ENCODE peak calls at places on chromosomes 13 and 19, in six cellular contexts. M is effector CD4-positive, alpha-beta T cell; G is AG09309; Q is stimulated activated CD4-positive, alpha-beta T cell treated with anti-CD3 and anti-CD28 coated beads, Interleukin-4, amount 100 ng/mL, for 24 hours; V is GM13977; U is BJ. I is an unnamed sample.

GRCh38 chr19:33604651-33605050 is 17.1 kb upstream of the CHST8 start:
- DNase-seq in G (no peak), Q (no peak), U (no peak), V (no peak), M (no peak), I (no peak)

GRCh38 chr19:12946092-12946845 is 607 bp downstream of the RAD23A start:
- DNase-seq in Q (peak), G (no peak), M (peak), U (no peak), V (peak), I (no peak)

GRCh38 chr19:3146677-3147100 is 10.9 kb downstream of the GNA15 start:
- DNase-seq in M (peak), V (no peak), G (no peak), U (no peak), Q (peak), I (no peak)

GRCh38 chr13:24995225-24995804 is 100.6 kb upstream of the PABPC3 start:
- DNase-seq in V (peak), G (peak), U (peak), M (peak), Q (peak), I (peak)

GRCh38 chr19:52200044-52200443 is 10.2 kb downstream of the PPP2R1A start:
- DNase-seq in M (no peak), U (peak), G (peak), Q (no peak), V (no peak), I (no peak)

GRCh38 chr13:111668451-111668850 is 348.0 kb downstream of the TEX29 start:
- DNase-seq in M (no peak), U (no peak), Q (no peak), G (no peak), V (no peak), I (no peak)

GRCh38 chr19:17969096-17969792 is 2.3 kb downstream of the KCNN1 start:
- DNase-seq in G (no peak), Q (no peak), M (no peak), U (no peak), V (no peak), I (no peak)

GRCh38 chr19:58328999-58329398 is 2.2 kb downstream of the ZSCAN22 start:
- DNase-seq in U (no peak), Q (no peak), G (no peak), M (no peak), V (no peak), I (no peak)

GRCh38 chr13:109156181-109156935 is 526.9 kb downstream of the MYO16 start:
- DNase-seq in Q (no peak), V (no peak), U (peak), G (peak), M (no peak), I (peak)

GRCh38 chr13:30577381-30577780 is 40.3 kb upstream of the USPL1 start:
- DNase-seq in Q (peak), M (peak), U (peak), G (peak), V (peak), I (peak)

GRCh38 chr13:109028626-109029025 is 399.2 kb downstream of the MYO16 start:
- DNase-seq in M (no peak), G (no peak), V (no peak), Q (no peak), U (no peak), I (no peak)

GRCh38 chr19:42469311-42470239 is 26.8 kb upstream of the CXCL17 start:
- DNase-seq in Q (no peak), M (no peak), G (no peak), U (no peak), V (no peak), I (no peak)

GRCh38 chr19:1468274-1469199 is 10.5 kb downstream of the C19orf25 start:
- DNase-seq in U (no peak), M (no peak), G (no peak), Q (peak), V (no peak), I (no peak)

GRCh38 chr19:50663280-50663790 is 14.1 kb downstream of the C19orf81 start:
- DNase-seq in M (no peak), Q (no peak), V (no peak), G (no peak), U (no peak), I (no peak)

GRCh38 chr13:73865027-73865426 is 269.2 kb downstream of the KLF12 start:
- DNase-seq in V (no peak), U (no peak), M (no peak), Q (no peak), G (no peak), I (no peak)

GRCh38 chr19:1276620-1277007 is 1.3 kb downstream of the FAM174C start:
- DNase-seq in V (no peak), U (no peak), Q (peak), M (no peak), G (no peak), I (no peak)

GRCh38 chr19:3693030-3693925 is 7.0 kb downstream of the PIP5K1C start:
- DNase-seq in G (no peak), M (no peak), V (no peak), U (no peak), Q (no peak), I (no peak)

GRCh38 chr19:1183543-1184172 is 9.6 kb upstream of the SBNO2 start:
- DNase-seq in U (no peak), M (no peak), Q (no peak), V (peak), G (no peak), I (no peak)

GRCh38 chr19:58560007-58560887 is 1.8 kb upstream of the UBE2M start:
- DNase-seq in V (no peak), U (no peak), M (no peak), Q (no peak), G (no peak), I (no peak)

GRCh38 chr13:34335662-34336007 is 517.7 kb downstream of the RFC3 start:
- DNase-seq in U (no peak), M (no peak), G (no peak), Q (no peak), V (no peak), I (no peak)

GRCh38 chr19:4781851-4782250 is 9.7 kb upstream of the FEM1A start:
- DNase-seq in U (no peak), V (no peak), Q (no peak), G (no peak), M (no peak), I (no peak)

GRCh38 chr19:40281381-40282208 is 3.5 kb downstream of the AKT2 start:
- DNase-seq in M (no peak), V (no peak), G (no peak), U (no peak), Q (no peak), I (no peak)

GRCh38 chr13:31950121-31950810 is 81.3 kb upstream of the FRY start:
- DNase-seq in M (no peak), U (no peak), V (no peak), Q (no peak), G (no peak), I (no peak)

GRCh38 chr19:7417671-7418324 is 69.1 kb downstream of the ARHGEF18 start:
- DNase-seq in U (no peak), Q (no peak), V (no peak), G (no peak), M (no peak), I (no peak)

GRCh38 chr13:99288069-99288468 is 19.1 kb downstream of the GPR183 start:
- DNase-seq in Q (peak), M (no peak), U (no peak), G (no peak), V (peak), I (no peak)

GRCh38 chr13:81017525-81018152 is 676.7 kb upstream of the SPRY2 start:
- DNase-seq in M (no peak), Q (no peak), V (peak), G (peak), U (no peak), I (peak)

GRCh38 chr19:3065675-3066357 is 3.5 kb upstream of the TLE5 start:
- DNase-seq in M (no peak), U (no peak), Q (no peak), V (peak), G (no peak), I (no peak)

GRCh38 chr19:14544047-14544446 is 14.7 kb downstream of the TECR start:
- DNase-seq in Q (no peak), U (no peak), M (no peak), V (peak), G (no peak), I (no peak)

I was measured in HFF-Myc.